ENCODE peak calls at places on chromosomes 12 and 14, in seven cellular contexts. D, C, U, F, Q, O and K are unnamed samples.

GRCh38 chr12:75694891-75695290 is 183.5 kb upstream of the KRR1 start:
- DNase-seq in D (no peak), C (no peak), U (no peak), F (no peak), Q (no peak), O (no peak), K (no peak)

GRCh38 chr12:71335668-71336257 is 103.8 kb upstream of the LGR5 start:
- DNase-seq in D (no peak), C (no peak), U (no peak), F (no peak), Q (no peak), O (no peak), K (no peak)

GRCh38 chr12:34526946-34527345 is 504.6 kb downstream of the ALG10 start:
- DNase-seq in D (no peak), C (no peak), U (no peak), F (no peak), Q (no peak), O (no peak), K (no peak)

GRCh38 chr12:127162902-127163301 is 1104.1 kb upstream of the TMEM132C start:
- DNase-seq in D (no peak), C (no peak), U (no peak), F (no peak), Q (no peak), O (no peak), K (peak)

GRCh38 chr12:116164263-116164817 is 113.2 kb downstream of the MED13L start:
- DNase-seq in D (peak), C (no peak), U (no peak), F (no peak), Q (no peak), O (no peak), K (no peak)

GRCh38 chr12:25276199-25276937 is 25.6 kb upstream of the KRAS start:
- DNase-seq in D (peak), C (peak), U (no peak), F (peak), Q (no peak), O (no peak), K (peak)

GRCh38 chr14:105364100-105364708 is 34.1 kb upstream of the TEX22 start:
- DNase-seq in D (no peak), C (peak), U (no peak), F (no peak), Q (no peak), O (no peak), K (no peak)

GRCh38 chr12:69933115-69933552 is 108.1 kb downstream of the MYRFL start:
- DNase-seq in D (no peak), C (no peak), U (no peak), F (no peak), Q (no peak), O (no peak), K (no peak)

GRCh38 chr12:10779103-10779502 is 23.3 kb downstream of the TAS2R7 start:
- DNase-seq in D (no peak), C (no peak), U (no peak), F (no peak), Q (no peak), O (no peak), K (no peak)

GRCh38 chr12:81896771-81897170 is 137.6 kb upstream of the PPFIA2 start:
- DNase-seq in D (no peak), C (no peak), U (no peak), F (no peak), Q (no peak), O (no peak), K (no peak)

GRCh38 chr14:24984846-24985589 is 64.9 kb downstream of the STXBP6 start:
- DNase-seq in D (peak), C (peak), U (no peak), F (no peak), Q (no peak), O (peak), K (no peak)

GRCh38 chr12:93767524-93767863 is 90.3 kb downstream of the CRADD start:
- DNase-seq in D (no peak), C (no peak), U (no peak), F (no peak), Q (no peak), O (no peak), K (no peak)

GRCh38 chr12:6539276-6540134 is 5.2 kb downstream of the GAPDH start:
- DNase-seq in D (no peak), C (no peak), U (no peak), F (no peak), Q (no peak), O (no peak), K (no peak)

GRCh38 chr14:70013269-70013873 is 134.2 kb downstream of the SMOC1 start:
- DNase-seq in D (peak), C (peak), U (no peak), F (no peak), Q (no peak), O (no peak), K (peak)

GRCh38 chr12:3604750-3605638 is 114.0 kb downstream of the PRMT8 start:
- DNase-seq in D (peak), C (peak), U (no peak), F (peak), Q (peak), O (peak), K (no peak)

GRCh38 chr12:3032770-3033537 is 44.2 kb upstream of the TSPAN9 start:
- DNase-seq in D (peak), C (no peak), U (no peak), F (no peak), Q (no peak), O (peak), K (no peak)

GRCh38 chr14:69701269-69701668 is 65.7 kb upstream of the SRSF5 start:
- DNase-seq in D (no peak), C (no peak), U (no peak), F (no peak), Q (no peak), O (no peak), K (no peak)

GRCh38 chr12:8870591-8870990 is 43.7 kb upstream of the PHC1 start:
- DNase-seq in D (no peak), C (no peak), U (no peak), F (no peak), Q (no peak), O (no peak), K (no peak)

GRCh38 chr14:100862277-100862676 is 36.4 kb downstream of the MEG3 start:
- DNase-seq in D (no peak), C (no peak), U (no peak), F (peak), Q (peak), O (no peak), K (no peak)

GRCh38 chr12:13114251-13115052 is 11.0 kb upstream of the GSG1 start:
- DNase-seq in D (no peak), C (no peak), U (no peak), F (no peak), Q (no peak), O (no peak), K (no peak)

GRCh38 chr12:49060237-49061156 is at the start of gene KMT2D:
- DNase-seq in D (peak), C (peak), U (peak), F (peak), Q (peak), O (peak), K (peak)
- TF ChIP-seq POLR2A in D (peak), C (peak), U (peak), F (peak), Q (no peak), O (no peak), K (peak)

GRCh38 chr14:94136575-94137331 is 7.3 kb upstream of the IFI27L2 start:
- DNase-seq in D (peak), C (peak), U (peak), F (peak), Q (peak), O (peak), K (peak)
- TF ChIP-seq POLR2A in D (no peak), C (no peak), U (no peak), F (no peak), Q (no peak), O (no peak), K (no peak)

GRCh38 chr12:101697197-101697929 is at the start of gene CHPT1:
- DNase-seq in D (peak), C (peak), U (peak), F (peak), Q (peak), O (peak), K (peak)
- TF ChIP-seq POLR2A in D (no peak), C (no peak), U (peak), F (peak), Q (peak), O (peak), K (peak)

DNA sequence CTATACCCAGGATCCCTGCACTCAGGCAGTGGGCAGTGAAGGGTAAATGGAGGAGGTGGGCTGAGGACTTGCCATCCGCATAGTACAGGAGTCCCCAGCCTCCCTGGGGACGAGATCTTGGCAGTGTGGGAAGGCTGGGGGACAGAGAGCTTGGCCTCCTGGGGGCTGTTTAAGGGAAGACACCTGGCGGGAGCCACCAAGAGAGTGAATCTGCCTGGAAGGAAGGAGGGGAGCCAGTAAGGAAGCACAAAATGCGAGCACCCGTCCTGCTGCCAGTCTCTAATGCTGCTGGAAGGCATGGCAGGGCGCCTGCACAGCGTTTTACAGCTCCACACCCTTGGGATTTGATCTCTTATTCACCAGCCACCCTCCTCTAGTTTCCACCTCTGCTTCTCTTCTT is 7.4 kb upstream of the KRT2 start:
- DNase-seq in D (no peak), C (no peak), U (no peak), F (no peak), Q (peak), O (no peak), K (no peak)
- TF ChIP-seq POLR2A in D (no peak), C (no peak), U (no peak), F (no peak), Q (no peak), O (no peak), K (no peak)

GRCh38 chr12:121294151-121294889 is 2.2 kb downstream of the CAMKK2 start:
- DNase-seq in D (no peak), C (no peak), U (no peak), F (no peak), Q (no peak), O (no peak), K (no peak)

GRCh38 chr12:121299662-121300061 is 3.2 kb upstream of the CAMKK2 start:
- DNase-seq in D (no peak), C (no peak), U (no peak), F (no peak), Q (no peak), O (no peak), K (no peak)

GRCh38 chr12:121295746-121296617 is 527 bp downstream of the CAMKK2 start:
- DNase-seq in D (peak), C (no peak), U (no peak), F (peak), Q (peak), O (peak), K (peak)

GRCh38 chr12:121295123-121295745 is 1.3 kb downstream of the CAMKK2 start:
- DNase-seq in D (peak), C (no peak), U (no peak), F (no peak), Q (no peak), O (no peak), K (no peak)

GRCh38 chr12:121296618-121297476 is at the start of gene CAMKK2:
- DNase-seq in D (peak), C (peak), U (peak), F (peak), Q (peak), O (peak), K (peak)
- TF ChIP-seq POLR2A in D (no peak), C (no peak), U (peak), F (peak), Q (peak), O (no peak), K (peak)